ENCODE peak calls at places on chromosome 3, in six cellular contexts. One of them, this sample, is unnamed.

GRCh38 chr3:127525373-127525772 is 65.2 kb downstream of the TPRA1 start:
- DNase-seq in germinal center: no peak
- DNase-seq in stimulated activated CD4-positive, alpha-beta T cell treated with anti-CD3 and anti-CD28 coated beads, Interleukin-2, amount 100 ng/mL, for 48 hours: no peak
- DNase-seq in neuronal stem cell: no peak
- DNase-seq in HT-29: peak; percentile 16
- DNase-seq in amniotic stem cell: no peak
- DNase-seq in this sample: no peak

GRCh38 chr3:28780480-28780879 is 431.9 kb upstream of the AZI2 start:
- DNase-seq in HT-29: no peak
- DNase-seq in stimulated activated CD4-positive, alpha-beta T cell treated with anti-CD3 and anti-CD28 coated beads, Interleukin-2, amount 100 ng/mL, for 48 hours: no peak
- DNase-seq in germinal center: no peak
- DNase-seq in neuronal stem cell: no peak
- DNase-seq in amniotic stem cell: no peak
- DNase-seq in this sample: no peak

GRCh38 chr3:176767385-176767784 is 429.9 kb downstream of the TBL1XR1 start:
- DNase-seq in neuronal stem cell: no peak
- DNase-seq in stimulated activated CD4-positive, alpha-beta T cell treated with anti-CD3 and anti-CD28 coated beads, Interleukin-2, amount 100 ng/mL, for 48 hours: no peak
- DNase-seq in germinal center: no peak
- DNase-seq in HT-29: no peak
- DNase-seq in amniotic stem cell: peak; percentile 60
- DNase-seq in this sample: no peak

GRCh38 chr3:49899815-49900214 is 3.9 kb downstream of the MST1R start:
- DNase-seq in germinal center: peak; percentile 38
- DNase-seq in neuronal stem cell: no peak
- DNase-seq in HT-29: peak; percentile 23
- DNase-seq in amniotic stem cell: no peak
- DNase-seq in stimulated activated CD4-positive, alpha-beta T cell treated with anti-CD3 and anti-CD28 coated beads, Interleukin-2, amount 100 ng/mL, for 48 hours: no peak
- DNase-seq in this sample: no peak

GRCh38 chr3:133038089-133038730 is at the start of gene TMEM108:
- DNase-seq in stimulated activated CD4-positive, alpha-beta T cell treated with anti-CD3 and anti-CD28 coated beads, Interleukin-2, amount 100 ng/mL, for 48 hours: peak; percentile 29
- DNase-seq in germinal center: peak; percentile 21
- DNase-seq in amniotic stem cell: no peak
- DNase-seq in HT-29: no peak
- DNase-seq in neuronal stem cell: peak; percentile 87
- DNase-seq in this sample: peak; percentile 25

GRCh38 chr3:56801151-56801596 is 575 bp downstream of the ARHGEF3 start:
- DNase-seq in neuronal stem cell: no peak
- DNase-seq in stimulated activated CD4-positive, alpha-beta T cell treated with anti-CD3 and anti-CD28 coated beads, Interleukin-2, amount 100 ng/mL, for 48 hours: no peak
- DNase-seq in HT-29: peak; percentile 6
- DNase-seq in germinal center: no peak
- DNase-seq in amniotic stem cell: no peak
- DNase-seq in this sample: no peak

GRCh38 chr3:60047426-60048200 is 997.8 kb upstream of the CFAP20DC start:
- DNase-seq in germinal center: no peak
- DNase-seq in HT-29: no peak
- DNase-seq in neuronal stem cell: no peak
- DNase-seq in stimulated activated CD4-positive, alpha-beta T cell treated with anti-CD3 and anti-CD28 coated beads, Interleukin-2, amount 100 ng/mL, for 48 hours: no peak
- DNase-seq in amniotic stem cell: no peak
- DNase-seq in this sample: no peak

GRCh38 chr3:161420746-161421145 is 49.4 kb upstream of the SPTSSB start:
- DNase-seq in germinal center: no peak
- DNase-seq in amniotic stem cell: peak; percentile 17
- DNase-seq in neuronal stem cell: peak; percentile 33
- DNase-seq in HT-29: peak; percentile 53
- DNase-seq in stimulated activated CD4-positive, alpha-beta T cell treated with anti-CD3 and anti-CD28 coated beads, Interleukin-2, amount 100 ng/mL, for 48 hours: no peak
- DNase-seq in this sample: no peak

GRCh38 chr3:111236833-111237713 is 165.5 kb downstream of the NECTIN3 start:
- DNase-seq in amniotic stem cell: no peak
- DNase-seq in HT-29: no peak
- DNase-seq in stimulated activated CD4-positive, alpha-beta T cell treated with anti-CD3 and anti-CD28 coated beads, Interleukin-2, amount 100 ng/mL, for 48 hours: no peak
- DNase-seq in neuronal stem cell: no peak
- DNase-seq in germinal center: no peak
- DNase-seq in this sample: no peak

GRCh38 chr3:101185341-101185740 is 135.0 kb downstream of the IMPG2 start:
- DNase-seq in germinal center: no peak
- DNase-seq in HT-29: no peak
- DNase-seq in neuronal stem cell: no peak
- DNase-seq in amniotic stem cell: no peak
- DNase-seq in stimulated activated CD4-positive, alpha-beta T cell treated with anti-CD3 and anti-CD28 coated beads, Interleukin-2, amount 100 ng/mL, for 48 hours: no peak
- DNase-seq in this sample: no peak

GRCh38 chr3:97958396-97958795 is 13.8 kb downstream of the RIOX2 start:
- DNase-seq in germinal center: no peak
- DNase-seq in neuronal stem cell: no peak
- DNase-seq in stimulated activated CD4-positive, alpha-beta T cell treated with anti-CD3 and anti-CD28 coated beads, Interleukin-2, amount 100 ng/mL, for 48 hours: no peak
- DNase-seq in HT-29: no peak
- DNase-seq in amniotic stem cell: no peak
- DNase-seq in this sample: no peak

GRCh38 chr3:67832807-67833206 is 178.4 kb upstream of the SUCLG2 start:
- DNase-seq in amniotic stem cell: no peak
- DNase-seq in neuronal stem cell: no peak
- DNase-seq in stimulated activated CD4-positive, alpha-beta T cell treated with anti-CD3 and anti-CD28 coated beads, Interleukin-2, amount 100 ng/mL, for 48 hours: no peak
- DNase-seq in HT-29: no peak
- DNase-seq in germinal center: no peak
- DNase-seq in this sample: no peak

This sample was measured in DMS 273 treated with DMSO at 0.1 percent for 48 hours.